ENCODE peak calls at places on chromosome 20, in five cellular contexts. One of them, this sample, is unnamed.

GRCh38 chr20:32623667-32624157 is 38.6 kb upstream of the NOL4L start:
- DNase-seq in iris pigment epithelial cell: no peak
- DNase-seq in smooth muscle cell of the brain vasculature: no peak
- DNase-seq in HTR-8/SVneo: no peak
- DNase-seq in NCI-H2029: peak
- DNase-seq in this sample: no peak

GRCh38 chr20:33059741-33060390 is 6.2 kb downstream of the BPIFB3 start:
- DNase-seq in iris pigment epithelial cell: no peak
- DNase-seq in smooth muscle cell of the brain vasculature: no peak
- DNase-seq in HTR-8/SVneo: no peak
- DNase-seq in NCI-H2029: no peak
- DNase-seq in this sample: no peak

GRCh38 chr20:22333885-22334545 is 250.4 kb downstream of the FOXA2 start:
- DNase-seq in iris pigment epithelial cell: peak
- DNase-seq in smooth muscle cell of the brain vasculature: peak
- DNase-seq in HTR-8/SVneo: peak
- DNase-seq in NCI-H2029: peak
- DNase-seq in this sample: peak

GRCh38 chr20:48012401-48012974 is 227.2 kb upstream of the SULF2 start:
- DNase-seq in iris pigment epithelial cell: peak
- DNase-seq in smooth muscle cell of the brain vasculature: no peak
- DNase-seq in HTR-8/SVneo: no peak
- DNase-seq in NCI-H2029: no peak
- DNase-seq in this sample: no peak

GRCh38 chr20:22341508-22341907 is 242.9 kb downstream of the FOXA2 start:
- DNase-seq in iris pigment epithelial cell: peak
- DNase-seq in smooth muscle cell of the brain vasculature: no peak
- DNase-seq in HTR-8/SVneo: no peak
- DNase-seq in NCI-H2029: no peak
- DNase-seq in this sample: no peak

GRCh38 chr20:25067102-25067987 is 9.4 kb upstream of the ACSS1 start:
- DNase-seq in iris pigment epithelial cell: no peak
- DNase-seq in smooth muscle cell of the brain vasculature: no peak
- DNase-seq in HTR-8/SVneo: no peak
- DNase-seq in NCI-H2029: no peak
- DNase-seq in this sample: no peak

GRCh38 chr20:62726716-62727583 is 18.3 kb downstream of the NTSR1 start:
- DNase-seq in iris pigment epithelial cell: no peak
- DNase-seq in smooth muscle cell of the brain vasculature: no peak
- DNase-seq in HTR-8/SVneo: no peak
- DNase-seq in NCI-H2029: no peak
- DNase-seq in this sample: peak

GRCh38 chr20:23192469-23192868 is 106.3 kb upstream of the CD93 start:
- DNase-seq in iris pigment epithelial cell: no peak
- DNase-seq in smooth muscle cell of the brain vasculature: no peak
- DNase-seq in HTR-8/SVneo: no peak
- DNase-seq in NCI-H2029: no peak
- DNase-seq in this sample: no peak

GRCh38 chr20:4925842-4926530 is 75.3 kb downstream of the SLC23A2 start:
- DNase-seq in iris pigment epithelial cell: peak
- DNase-seq in smooth muscle cell of the brain vasculature: peak
- DNase-seq in HTR-8/SVneo: no peak
- DNase-seq in NCI-H2029: peak
- DNase-seq in this sample: peak

GRCh38 chr20:23449400-23449799 is 3.3 kb downstream of the CST11 start:
- DNase-seq in iris pigment epithelial cell: peak
- DNase-seq in smooth muscle cell of the brain vasculature: no peak
- DNase-seq in HTR-8/SVneo: no peak
- DNase-seq in NCI-H2029: no peak
- DNase-seq in this sample: no peak

GRCh38 chr20:25296094-25297093 is 48.5 kb downstream of the PYGB start:
- DNase-seq in iris pigment epithelial cell: peak
- DNase-seq in smooth muscle cell of the brain vasculature: no peak
- DNase-seq in HTR-8/SVneo: no peak
- DNase-seq in NCI-H2029: peak
- DNase-seq in this sample: no peak

GRCh38 chr20:38894091-38894847 is 31.9 kb upstream of the FAM83D start:
- DNase-seq in iris pigment epithelial cell: no peak
- DNase-seq in smooth muscle cell of the brain vasculature: no peak
- DNase-seq in HTR-8/SVneo: no peak
- DNase-seq in NCI-H2029: peak
- DNase-seq in this sample: no peak

GRCh38 chr20:16801919-16802651 is 53.9 kb downstream of the OTOR start:
- DNase-seq in iris pigment epithelial cell: peak
- DNase-seq in smooth muscle cell of the brain vasculature: no peak
- DNase-seq in HTR-8/SVneo: peak
- DNase-seq in NCI-H2029: peak
- DNase-seq in this sample: peak

GRCh38 chr20:52987295-52987694 is 15.1 kb downstream of the TSHZ2 start:
- DNase-seq in iris pigment epithelial cell: no peak
- DNase-seq in smooth muscle cell of the brain vasculature: no peak
- DNase-seq in HTR-8/SVneo: no peak
- DNase-seq in NCI-H2029: no peak
- DNase-seq in this sample: no peak

GRCh38 chr20:48375804-48376203 is 452.0 kb downstream of the PREX1 start:
- DNase-seq in iris pigment epithelial cell: no peak
- DNase-seq in smooth muscle cell of the brain vasculature: no peak
- DNase-seq in HTR-8/SVneo: no peak
- DNase-seq in NCI-H2029: no peak
- DNase-seq in this sample: no peak

GRCh38 chr20:24098886-24099285 is 110.3 kb upstream of the GGTLC1 start:
- DNase-seq in iris pigment epithelial cell: peak
- DNase-seq in smooth muscle cell of the brain vasculature: no peak
- DNase-seq in HTR-8/SVneo: peak
- DNase-seq in NCI-H2029: no peak
- DNase-seq in this sample: no peak

GRCh38 chr20:22719250-22719649 is 134.9 kb upstream of the FOXA2 start:
- DNase-seq in iris pigment epithelial cell: no peak
- DNase-seq in smooth muscle cell of the brain vasculature: no peak
- DNase-seq in HTR-8/SVneo: no peak
- DNase-seq in NCI-H2029: no peak
- DNase-seq in this sample: peak

GRCh38 chr20:34011275-34011674 is 17.6 kb downstream of the RALY start:
- DNase-seq in iris pigment epithelial cell: no peak
- DNase-seq in smooth muscle cell of the brain vasculature: no peak
- DNase-seq in HTR-8/SVneo: no peak
- DNase-seq in NCI-H2029: no peak
- DNase-seq in this sample: no peak

GRCh38 chr20:17029698-17030097 is 197.1 kb upstream of the PCSK2 start:
- DNase-seq in iris pigment epithelial cell: no peak
- DNase-seq in smooth muscle cell of the brain vasculature: no peak
- DNase-seq in HTR-8/SVneo: no peak
- DNase-seq in NCI-H2029: no peak
- DNase-seq in this sample: no peak

GRCh38 chr20:25297141-25297905 is 49.4 kb downstream of the PYGB start:
- DNase-seq in iris pigment epithelial cell: no peak
- DNase-seq in smooth muscle cell of the brain vasculature: no peak
- DNase-seq in HTR-8/SVneo: no peak
- DNase-seq in NCI-H2029: no peak
- DNase-seq in this sample: no peak

GRCh38 chr20:25317351-25318075 is 69.6 kb downstream of the PYGB start:
- DNase-seq in iris pigment epithelial cell: no peak
- DNase-seq in smooth muscle cell of the brain vasculature: no peak
- DNase-seq in HTR-8/SVneo: no peak
- DNase-seq in NCI-H2029: no peak
- DNase-seq in this sample: no peak

GRCh38 chr20:45407067-45407745 is 883 bp upstream of the DBNDD2 start:
- DNase-seq in iris pigment epithelial cell: peak
- DNase-seq in smooth muscle cell of the brain vasculature: no peak
- DNase-seq in HTR-8/SVneo: peak
- DNase-seq in NCI-H2029: no peak
- DNase-seq in this sample: peak

GRCh38 chr20:37992802-37993538 is 40.3 kb downstream of the TTI1 start:
- DNase-seq in iris pigment epithelial cell: peak
- DNase-seq in smooth muscle cell of the brain vasculature: no peak
- DNase-seq in HTR-8/SVneo: peak
- DNase-seq in NCI-H2029: peak
- DNase-seq in this sample: peak